ENCODE peak calls at places on chromosomes 13 and 19, in ten cellular contexts. D is CD8-positive, alpha-beta T cell; I is fibroblast of lung; J is pancreas; P is IMR-90; F is body of pancreas; M is osteoblast; B is PC-9; L is vagina; C is gastrocnemius medialis. E is an unnamed sample.
A peak's percentile ranks its signal among the peaks of the same experiment; 100 is the strongest.

GRCh38 chr19:46431824-46432223 is 3.1 kb upstream of the PNMA8C start:
- DNase-seq in D (no peak), I (no peak), J (peak; percentile 23), P (no peak), F (peak; percentile 54), M (peak; percentile 31), B (no peak), L (no peak), C (no peak), E (no peak)

GRCh38 chr13:94706101-94706853 is 6.1 kb downstream of the SOX21 start:
- DNase-seq in D (no peak), I (no peak), J (no peak), P (no peak), F (no peak), M (peak; percentile 62), B (no peak), L (no peak), C (no peak), E (no peak)

GRCh38 chr19:10836478-10837325 is 690 bp upstream of the TMED1 start:
- DNase-seq in D (no peak), I (peak; percentile 93), J (peak; percentile 86), P (no peak), F (peak; percentile 87), M (peak; percentile 86), B (no peak), L (no peak), C (peak; percentile 92), E (no peak)

GRCh38 chr13:102870677-102871415 is 25.0 kb downstream of the ERCC5 start:
- DNase-seq in D (peak; percentile 56), I (peak; percentile 65), J (no peak), P (peak; percentile 65), F (peak; percentile 38), M (peak; percentile 19), B (peak; percentile 32), L (no peak), C (peak; percentile 47), E (peak; percentile 49)

GRCh38 chr13:112820318-112820717 is 130.5 kb downstream of the ATP11A start:
- DNase-seq in D (no peak), I (no peak), J (no peak), P (no peak), F (no peak), M (peak; percentile 21), B (no peak), L (no peak), C (no peak), E (no peak)

GRCh38 chr19:49601482-49602038 is 10.6 kb downstream of the PRR12 start:
- DNase-seq in D (no peak), I (no peak), J (no peak), P (no peak), F (no peak), M (peak; percentile 58), B (no peak), L (no peak), C (no peak), E (no peak)

GRCh38 chr13:44484562-44485164 is 91.5 kb downstream of the TSC22D1 start:
- DNase-seq in D (no peak), I (no peak), J (no peak), P (no peak), F (no peak), M (no peak), B (no peak), L (no peak), C (no peak), E (no peak)

GRCh38 chr13:27353166-27353583 is 71.2 kb upstream of the GTF3A start:
- DNase-seq in D (no peak), I (peak; percentile 50), J (no peak), P (peak; percentile 88), F (no peak), M (peak; percentile 86), B (no peak), L (no peak), C (no peak), E (peak; percentile 9)

GRCh38 chr19:8302734-8303133 is 5.4 kb downstream of the CD320 start:
- DNase-seq in D (peak; percentile 37), I (no peak), J (no peak), P (no peak), F (no peak), M (no peak), B (no peak), L (no peak), C (no peak), E (no peak)

GRCh38 chr13:33725340-33725739 is 92.6 kb upstream of the RFC3 start:
- DNase-seq in D (no peak), I (no peak), J (no peak), P (no peak), F (no peak), M (no peak), B (no peak), L (no peak), C (no peak), E (no peak)

GRCh38 chr19:4455742-4456565 is 1.6 kb downstream of the UBXN6 start:
- DNase-seq in D (no peak), I (peak; percentile 78), J (peak; percentile 58), P (peak; percentile 84), F (no peak), M (peak; percentile 97), B (no peak), L (no peak), C (peak; percentile 90), E (no peak)

DNA sequence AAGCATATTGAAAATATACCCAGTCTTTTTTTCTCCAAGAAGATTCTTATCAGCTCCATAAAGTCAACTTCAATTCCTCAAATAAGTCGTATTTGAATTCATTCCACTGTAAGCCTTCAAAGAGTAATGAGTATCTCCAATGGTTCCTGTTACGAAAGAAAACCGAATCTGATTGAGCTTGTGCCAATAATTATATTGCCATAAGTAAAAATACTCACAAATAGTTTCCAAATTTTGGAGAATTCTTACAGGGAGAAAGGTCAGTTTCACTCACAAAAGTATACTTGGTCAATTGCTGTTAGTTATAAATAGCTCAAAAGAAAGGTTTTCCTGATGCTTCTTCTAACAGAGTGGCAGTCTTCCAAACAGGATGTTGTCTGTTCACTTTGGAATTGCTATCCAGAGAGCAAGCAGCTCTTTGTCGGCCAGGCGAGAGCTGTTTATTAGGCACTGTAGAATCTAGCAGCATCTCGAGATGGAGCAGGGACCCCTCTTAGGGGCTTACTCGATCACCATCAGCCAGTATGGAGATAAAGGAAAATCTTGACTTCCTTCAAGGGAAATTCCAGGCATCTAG is 13.5 kb downstream of the ERICH4 start:
- DNase-seq in D (no peak), I (peak; percentile 20), J (no peak), P (peak; percentile 56), F (no peak), M (peak; percentile 32), B (no peak), L (no peak), C (no peak), E (no peak)
- H3K27me3 ChIP-seq in D (no peaks in the 10 kb centered on the region), I (no peaks in the 10 kb centered on the region), J (no peaks in the 10 kb centered on the region), P (no peaks in the 10 kb centered on the region), F (no peaks in the 10 kb centered on the region), M (peaks cover 9% of the 10 kb centered on the region), B (peaks cover 80% of the 10 kb centered on the region), L (no peaks in the 10 kb centered on the region), C (peaks cover 6% of the 10 kb centered on the region), E (no peaks in the 10 kb centered on the region)

GRCh38 chr19:13887039-13887438 is 10.1 kb downstream of the NANOS3 start:
- DNase-seq in D (no peak), I (no peak), J (no peak), P (no peak), F (no peak), M (peak; percentile 68), B (no peak), L (no peak), C (no peak), E (no peak)
- H3K4me1 ChIP-seq in D (peaks cover 40% of the 10 kb centered on the region), I (no peaks in the 10 kb centered on the region), J (peaks cover 15% of the 10 kb centered on the region), P (peaks cover under 1% of the 10 kb centered on the region), F (peaks cover 39% of the 10 kb centered on the region), M (peaks cover 9% of the 10 kb centered on the region), B (peaks cover 24% of the 10 kb centered on the region), L (peaks cover 59% of the 10 kb centered on the region), C (no peaks in the 10 kb centered on the region), E (peaks cover 20% of the 10 kb centered on the region)

DNA sequence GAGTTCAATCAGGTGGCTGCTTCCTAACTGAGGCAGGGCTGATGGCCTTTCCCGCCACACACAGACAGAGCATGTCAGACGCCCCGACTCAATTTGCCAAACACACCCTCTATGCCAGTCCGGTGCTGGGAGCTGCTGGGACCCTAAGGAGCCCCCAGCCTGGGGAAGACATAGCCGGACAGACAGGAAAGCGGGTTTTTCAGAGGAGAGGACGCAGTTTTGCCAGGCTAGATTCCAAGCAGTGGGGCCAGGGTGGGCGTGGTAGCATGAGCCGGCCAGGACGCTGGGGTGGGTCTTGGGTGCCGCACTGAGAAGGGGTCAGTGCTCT is 19.8 kb downstream of the MAST3 start:
- DNase-seq in D (no peak), I (no peak), J (no peak), P (no peak), F (no peak), M (no peak), B (no peak), L (no peak), C (no peak), E (no peak)
- H3K27ac ChIP-seq in D (peak overlapping the region; percentile 6), I (peak overlapping the region; percentile 43), J (no peak overlapping the region), P (no peak overlapping the region), F (peak overlapping the region; percentile 71), M (peak overlapping the region; percentile 37), B (no peak overlapping the region), L (no peak overlapping the region), C (no peak overlapping the region), E (peak overlapping the region; percentile 66)

GRCh38 chr19:1466018-1466460 is 13.0 kb downstream of the C19orf25 start:
- DNase-seq in D (no peak), I (no peak), J (no peak), P (no peak), F (no peak), M (no peak), B (no peak), L (no peak), C (no peak), E (no peak)
- H3K27me3 ChIP-seq in D (peaks cover 21% of the 10 kb centered on the region), I (peaks cover 33% of the 10 kb centered on the region), J (no peaks in the 10 kb centered on the region), P (peaks cover 52% of the 10 kb centered on the region), F (no peaks in the 10 kb centered on the region), M (peaks cover 44% of the 10 kb centered on the region), B (no peaks in the 10 kb centered on the region), L (no peaks in the 10 kb centered on the region), C (peaks cover 52% of the 10 kb centered on the region), E (no peaks in the 10 kb centered on the region)

E was measured in CD4-positive, alpha-beta memory T cell.